ENCODE peak calls at places on chromosomes 12 and 14, in ten cellular contexts. One of them, this sample, is unnamed.

GRCh38 chr14:77615231-77616132 is 955 bp downstream of the SPTLC2 start:
- DNase-seq in NCI-H524 treated with DMSO at 0.1 percent for 48 hours: no peak
- DNase-seq in Daoy: peak
- DNase-seq in NAMALWA: peak
- DNase-seq in HT1080: peak
- DNase-seq in right lobe of liver: no peak
- DNase-seq in ureter: no peak
- DNase-seq in left ventricle myocardium superior: no peak
- DNase-seq in HEK293T: peak
- DNase-seq in NCI-H2081: no peak
- DNase-seq in this sample: no peak

GRCh38 chr14:92956961-92957360 is 34.0 kb downstream of the CHGA start:
- DNase-seq in NCI-H524 treated with DMSO at 0.1 percent for 48 hours: no peak
- DNase-seq in Daoy: no peak
- DNase-seq in NAMALWA: no peak
- DNase-seq in HT1080: no peak
- DNase-seq in right lobe of liver: no peak
- DNase-seq in ureter: no peak
- DNase-seq in left ventricle myocardium superior: peak
- DNase-seq in HEK293T: no peak
- DNase-seq in NCI-H2081: peak
- DNase-seq in this sample: no peak

GRCh38 chr14:33934938-33935337 is 15.9 kb downstream of the EGLN3 start:
- DNase-seq in NCI-H524 treated with DMSO at 0.1 percent for 48 hours: no peak
- DNase-seq in Daoy: no peak
- DNase-seq in NAMALWA: no peak
- DNase-seq in HT1080: no peak
- DNase-seq in right lobe of liver: no peak
- DNase-seq in ureter: no peak
- DNase-seq in left ventricle myocardium superior: no peak
- DNase-seq in HEK293T: no peak
- DNase-seq in NCI-H2081: no peak
- DNase-seq in this sample: no peak

GRCh38 chr12:116672842-116673516 is 64.9 kb downstream of the SPRING1 start:
- DNase-seq in NCI-H524 treated with DMSO at 0.1 percent for 48 hours: no peak
- DNase-seq in Daoy: no peak
- DNase-seq in NAMALWA: peak
- DNase-seq in HT1080: no peak
- DNase-seq in right lobe of liver: no peak
- DNase-seq in ureter: no peak
- DNase-seq in left ventricle myocardium superior: no peak
- DNase-seq in HEK293T: no peak
- DNase-seq in NCI-H2081: no peak
- DNase-seq in this sample: no peak

GRCh38 chr14:100636559-100636958 is 49.3 kb upstream of the BEGAIN start:
- DNase-seq in NCI-H524 treated with DMSO at 0.1 percent for 48 hours: no peak
- DNase-seq in Daoy: no peak
- DNase-seq in NAMALWA: no peak
- DNase-seq in HT1080: no peak
- DNase-seq in right lobe of liver: no peak
- DNase-seq in ureter: no peak
- DNase-seq in left ventricle myocardium superior: no peak
- DNase-seq in HEK293T: no peak
- DNase-seq in NCI-H2081: no peak
- DNase-seq in this sample: no peak

GRCh38 chr12:25797335-25797863 is 161.1 kb upstream of the RASSF8 start:
- DNase-seq in NCI-H524 treated with DMSO at 0.1 percent for 48 hours: no peak
- DNase-seq in Daoy: no peak
- DNase-seq in NAMALWA: no peak
- DNase-seq in HT1080: peak
- DNase-seq in right lobe of liver: no peak
- DNase-seq in ureter: no peak
- DNase-seq in left ventricle myocardium superior: no peak
- DNase-seq in HEK293T: no peak
- DNase-seq in NCI-H2081: no peak
- DNase-seq in this sample: no peak

GRCh38 chr12:63206908-63207307 is 55.9 kb upstream of the AVPR1A start:
- DNase-seq in NCI-H524 treated with DMSO at 0.1 percent for 48 hours: no peak
- DNase-seq in Daoy: peak
- DNase-seq in NAMALWA: no peak
- DNase-seq in HT1080: no peak
- DNase-seq in right lobe of liver: peak
- DNase-seq in ureter: peak
- DNase-seq in left ventricle myocardium superior: no peak
- DNase-seq in HEK293T: no peak
- DNase-seq in NCI-H2081: no peak
- DNase-seq in this sample: no peak

GRCh38 chr12:80702889-80703605 is 4.4 kb upstream of the MYF6 start:
- DNase-seq in NCI-H524 treated with DMSO at 0.1 percent for 48 hours: no peak
- DNase-seq in Daoy: peak
- DNase-seq in NAMALWA: no peak
- DNase-seq in HT1080: peak
- DNase-seq in right lobe of liver: no peak
- DNase-seq in ureter: no peak
- DNase-seq in left ventricle myocardium superior: no peak
- DNase-seq in HEK293T: no peak
- DNase-seq in NCI-H2081: no peak
- DNase-seq in this sample: no peak

GRCh38 chr12:66751432-66752113 is 72.7 kb upstream of the GRIP1 start:
- DNase-seq in NCI-H524 treated with DMSO at 0.1 percent for 48 hours: no peak
- DNase-seq in Daoy: peak
- DNase-seq in NAMALWA: no peak
- DNase-seq in HT1080: no peak
- DNase-seq in right lobe of liver: no peak
- DNase-seq in ureter: no peak
- DNase-seq in left ventricle myocardium superior: no peak
- DNase-seq in HEK293T: peak
- DNase-seq in NCI-H2081: no peak
- DNase-seq in this sample: no peak

GRCh38 chr12:130917607-130918006 is 36.1 kb upstream of the ADGRD1 start:
- DNase-seq in NCI-H524 treated with DMSO at 0.1 percent for 48 hours: no peak
- DNase-seq in Daoy: no peak
- DNase-seq in NAMALWA: no peak
- DNase-seq in HT1080: no peak
- DNase-seq in right lobe of liver: no peak
- DNase-seq in ureter: no peak
- DNase-seq in left ventricle myocardium superior: no peak
- DNase-seq in HEK293T: no peak
- DNase-seq in NCI-H2081: no peak
- DNase-seq in this sample: no peak

GRCh38 chr12:3042394-3042793 is 34.8 kb upstream of the TSPAN9 start:
- DNase-seq in NCI-H524 treated with DMSO at 0.1 percent for 48 hours: no peak
- DNase-seq in Daoy: no peak
- DNase-seq in NAMALWA: peak
- DNase-seq in HT1080: no peak
- DNase-seq in right lobe of liver: no peak
- DNase-seq in ureter: no peak
- DNase-seq in left ventricle myocardium superior: peak
- DNase-seq in HEK293T: no peak
- DNase-seq in NCI-H2081: no peak
- DNase-seq in this sample: no peak

GRCh38 chr12:91326043-91327027 is 143.7 kb upstream of the DCN start:
- DNase-seq in NCI-H524 treated with DMSO at 0.1 percent for 48 hours: no peak
- DNase-seq in Daoy: peak
- DNase-seq in NAMALWA: peak
- DNase-seq in HT1080: peak
- DNase-seq in right lobe of liver: no peak
- DNase-seq in ureter: peak
- DNase-seq in left ventricle myocardium superior: no peak
- DNase-seq in HEK293T: peak
- DNase-seq in NCI-H2081: peak
- DNase-seq in this sample: no peak

GRCh38 chr12:20040844-20041243 is 327.5 kb upstream of the PDE3A start:
- DNase-seq in NCI-H524 treated with DMSO at 0.1 percent for 48 hours: no peak
- DNase-seq in Daoy: no peak
- DNase-seq in NAMALWA: no peak
- DNase-seq in HT1080: no peak
- DNase-seq in right lobe of liver: no peak
- DNase-seq in ureter: no peak
- DNase-seq in left ventricle myocardium superior: peak
- DNase-seq in HEK293T: no peak
- DNase-seq in NCI-H2081: no peak
- DNase-seq in this sample: no peak

GRCh38 chr14:52370406-52370911 is 56.3 kb downstream of the PTGER2 start:
- DNase-seq in NCI-H524 treated with DMSO at 0.1 percent for 48 hours: no peak
- DNase-seq in Daoy: no peak
- DNase-seq in NAMALWA: no peak
- DNase-seq in HT1080: no peak
- DNase-seq in right lobe of liver: no peak
- DNase-seq in ureter: no peak
- DNase-seq in left ventricle myocardium superior: no peak
- DNase-seq in HEK293T: no peak
- DNase-seq in NCI-H2081: no peak
- DNase-seq in this sample: no peak

GRCh38 chr12:42124764-42125371 is 19.8 kb downstream of the GXYLT1 start:
- DNase-seq in NCI-H524 treated with DMSO at 0.1 percent for 48 hours: peak
- DNase-seq in Daoy: no peak
- DNase-seq in NAMALWA: no peak
- DNase-seq in HT1080: no peak
- DNase-seq in right lobe of liver: no peak
- DNase-seq in ureter: no peak
- DNase-seq in left ventricle myocardium superior: no peak
- DNase-seq in HEK293T: no peak
- DNase-seq in NCI-H2081: no peak
- DNase-seq in this sample: no peak

This sample was measured in coronary artery.